ENCODE peak calls at places on chromosomes 5 and 9, in four cellular contexts. O is MM.1S, Z is neural crest cell, Q is breast epithelium. K is an unnamed sample.

GRCh38 chr9:134557331-134557730 is 84.3 kb upstream of the COL5A1 start:
- DNase-seq in Z (no peak), Q (peak), O (no peak), K (no peak)

GRCh38 chr5:128667751-128668150 is 129.7 kb upstream of the FBN2 start:
- DNase-seq in Q (no peak), Z (no peak), O (no peak), K (no peak)

GRCh38 chr5:121189569-121190305 is 661.9 kb upstream of the FTMT start:
- DNase-seq in Q (no peak), Z (no peak), O (no peak), K (no peak)

GRCh38 chr5:9015250-9015936 is 530.5 kb downstream of the SEMA5A start:
- DNase-seq in Z (no peak), O (no peak), Q (no peak), K (no peak)

GRCh38 chr9:135239100-135239768 is 151.8 kb downstream of the OLFM1 start:
- DNase-seq in Q (no peak), Z (no peak), O (no peak), K (no peak)

GRCh38 chr9:87099383-87099782 is 152.1 kb upstream of the GAS1 start:
- DNase-seq in Q (no peak), Z (no peak), O (no peak), K (no peak)

GRCh38 chr5:41670854-41671791 is 160.7 kb upstream of the PLCXD3 start:
- DNase-seq in O (no peak), Z (no peak), Q (no peak), K (no peak)

GRCh38 chr5:53360811-53361210 is 119.6 kb upstream of the FST start:
- DNase-seq in Q (no peak), O (no peak), Z (no peak), K (no peak)

GRCh38 chr5:177476531-177477233 is 3.2 kb upstream of the DBN1 start:
- DNase-seq in Z (no peak), O (no peak), Q (no peak), K (no peak)

GRCh38 chr5:113520429-113520828 is 6.9 kb downstream of the YTHDC2 start:
- DNase-seq in Q (no peak), O (no peak), Z (no peak), K (no peak)

GRCh38 chr5:160291467-160291866 is 20.9 kb downstream of the CCNJL start:
- DNase-seq in O (peak), Z (no peak), Q (peak), K (no peak)

GRCh38 chr9:123220127-123220526 is 48.3 kb downstream of the STRBP start:
- DNase-seq in Z (no peak), O (no peak), Q (no peak), K (no peak)

GRCh38 chr5:81517462-81517861 is 123.5 kb upstream of the ACOT12 start:
- DNase-seq in Q (no peak), O (no peak), Z (no peak), K (no peak)

GRCh38 chr5:103224118-103224893 is 34.3 kb upstream of the MACIR start:
- DNase-seq in Q (no peak), O (peak), Z (peak), K (no peak)

GRCh38 chr5:180315762-180316212 is 23.9 kb upstream of the MAPK9 start:
- DNase-seq in Z (peak), Q (peak), O (peak), K (no peak)

GRCh38 chr5:55480781-55481180 is 54.0 kb downstream of the PLPP1 start:
- DNase-seq in Z (no peak), Q (no peak), O (no peak), K (no peak)

GRCh38 chr5:132387649-132388117 is 18.2 kb downstream of the SLC22A5 start:
- DNase-seq in O (no peak), Z (no peak), Q (no peak), K (no peak)

GRCh38 chr9:122338989-122339388 is 31.8 kb upstream of the PTGS1 start:
- DNase-seq in O (no peak), Q (no peak), Z (no peak), K (peak)

GRCh38 chr5:22852807-22853670 is at the start of gene CDH12:
- DNase-seq in O (peak), Q (peak), Z (peak), K (no peak)

GRCh38 chr5:143536364-143536763 is 132.9 kb upstream of the NR3C1 start:
- DNase-seq in Q (no peak), O (no peak), Z (no peak), K (peak)

GRCh38 chr9:93520523-93520922 is 55.9 kb upstream of the PHF2 start:
- DNase-seq in Z (no peak), O (no peak), Q (no peak), K (no peak)

GRCh38 chr9:2725929-2726328 is 8.6 kb downstream of the KCNV2 start:
- DNase-seq in Z (no peak), Q (no peak), O (no peak), K (no peak)

GRCh38 chr9:87667164-87667738 is 58.7 kb upstream of the CTSL start:
- DNase-seq in O (peak), Q (no peak), Z (no peak), K (no peak)

GRCh38 chr5:15655683-15656082 is 155.7 kb downstream of the FBXL7 start:
- DNase-seq in Z (no peak), O (no peak), Q (no peak), K (no peak)

GRCh38 chr9:12698986-12699385 is 5.8 kb downstream of the TYRP1 start:
- DNase-seq in O (no peak), Q (no peak), Z (no peak), K (no peak)

GRCh38 chr9:96317335-96317980 is 15.5 kb upstream of the HSD17B3 start:
- DNase-seq in O (peak), Q (no peak), Z (peak), K (no peak)

GRCh38 chr5:75885321-75885720 is 168.1 kb upstream of the POC5 start:
- DNase-seq in O (no peak), Z (no peak), Q (no peak), K (no peak)

GRCh38 chr9:14336244-14336643 is 22.3 kb upstream of the NFIB start:
- DNase-seq in O (no peak), Z (no peak), Q (no peak), K (no peak)

GRCh38 chr5:69035665-69036064 is 58.1 kb upstream of the SLC30A5 start:
- DNase-seq in Z (no peak), O (no peak), Q (no peak), K (no peak)

GRCh38 chr9:24846248-24846912 is 300.7 kb upstream of the IZUMO3 start:
- DNase-seq in Q (no peak), Z (no peak), O (peak), K (no peak)

GRCh38 chr9:38362912-38363588 is 29.5 kb upstream of the ALDH1B1 start:
- DNase-seq in Q (no peak), O (peak), Z (peak), K (no peak)
- TF ChIP-seq CTCF in Q (peak), O (peak), Z (peak), K (no peak)

GRCh38 chr9:131954299-131954698 is 125.4 kb downstream of the MED27 start:
- DNase-seq in Z (no peak), O (peak), Q (no peak), K (no peak)
- TF ChIP-seq CTCF in Z (peak), O (peak), Q (no peak), K (no peak)

GRCh38 chr5:148912714-148913398 is 86.4 kb downstream of the ADRB2 start:
- DNase-seq in Q (no peak), Z (no peak), O (no peak), K (no peak)
- TF ChIP-seq CTCF in Q (peak), Z (peak), O (no peak), K (no peak)

GRCh38 chr5:91007251-91007650 is 375.9 kb downstream of the ARRDC3 start:
- DNase-seq in Z (no peak), Q (no peak), O (no peak), K (no peak)
- TF ChIP-seq CTCF in Z (no peak), Q (no peak), O (no peak), K (no peak)

DNA sequence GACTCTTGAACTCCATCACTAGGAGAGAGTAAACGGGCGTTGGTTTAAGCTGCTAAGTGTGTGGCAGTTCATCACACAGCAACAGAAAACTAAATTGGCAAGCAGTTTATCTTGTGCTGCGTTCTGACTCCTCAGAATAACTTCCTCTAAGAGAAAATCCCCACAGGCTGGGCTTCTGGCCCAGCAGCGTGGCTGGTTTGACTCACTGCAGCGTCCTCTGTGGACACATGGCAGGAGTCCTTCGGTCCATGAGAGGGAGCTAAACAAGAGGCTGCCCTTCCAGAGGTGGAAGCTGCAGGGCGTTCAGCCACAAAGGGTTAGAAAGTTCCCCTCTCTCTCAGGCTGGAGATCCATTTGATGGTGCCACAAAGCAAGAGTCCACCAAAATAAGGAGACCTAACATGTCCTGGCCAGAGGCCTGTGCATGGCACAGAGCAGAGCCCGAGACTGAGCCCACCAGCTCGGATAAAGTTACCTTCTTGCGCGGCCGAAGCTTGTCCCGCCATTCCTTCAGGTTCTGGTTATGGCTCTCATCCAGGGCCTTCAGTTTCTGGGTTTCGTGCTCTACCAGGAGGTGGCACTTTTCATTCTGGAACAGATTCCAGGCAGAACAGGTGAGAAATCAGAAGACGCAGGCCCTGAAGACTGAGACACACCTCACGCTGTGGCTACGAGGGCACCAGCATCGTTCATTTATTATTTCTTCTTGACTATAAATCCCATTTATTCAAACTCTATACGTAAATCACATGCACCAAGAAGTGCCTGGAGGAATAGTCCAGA is 46.2 kb upstream of the FBXW11 start:
- DNase-seq in Q (no peak), O (no peak), Z (no peak), K (no peak)
- TF ChIP-seq CTCF in Q (no peak), O (no peak), Z (no peak), K (no peak)

GRCh38 chr9:136689108-136689460 is 1.8 kb upstream of the AGPAT2 start:
- DNase-seq in O (no peak), Q (no peak), Z (no peak), K (no peak)

GRCh38 chr9:136686794-136687711 is at the start of gene AGPAT2:
- DNase-seq in Q (peak), O (no peak), Z (peak), K (no peak)

GRCh38 chr9:136686534-136686793 is 793 bp downstream of the AGPAT2 start:
- DNase-seq in Q (no peak), O (no peak), Z (no peak), K (no peak)

GRCh38 chr9:136688274-136689107 is 1.2 kb upstream of the AGPAT2 start:
- DNase-seq in O (no peak), Q (no peak), Z (no peak), K (no peak)

DNA sequence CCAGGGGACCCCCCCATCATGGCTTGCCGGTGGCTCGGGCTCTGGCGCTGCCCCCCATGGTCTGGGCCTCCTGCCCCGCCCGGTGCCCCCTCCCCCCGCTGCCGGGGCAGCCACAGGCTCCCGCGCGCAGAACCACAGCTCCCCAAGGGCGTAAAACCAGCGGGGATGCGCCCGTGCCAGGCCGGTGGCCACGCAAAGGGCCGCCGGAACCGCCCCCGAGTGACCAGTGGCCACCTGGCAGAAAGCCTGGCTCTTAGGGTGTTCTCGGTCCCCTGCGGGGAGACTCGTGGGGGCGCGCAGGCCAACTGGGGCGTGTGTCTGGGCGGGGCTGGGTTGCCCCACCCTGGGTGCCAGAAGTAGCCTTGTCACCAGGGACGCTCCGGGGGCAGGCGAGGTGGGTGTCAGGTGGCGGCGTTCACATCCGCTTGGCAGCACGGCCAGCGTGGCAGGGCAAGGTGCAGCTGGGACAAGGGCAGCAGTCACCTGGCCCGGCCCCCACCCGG is 515 bp upstream of the AGPAT2 start:
- DNase-seq in O (no peak), Q (no peak), Z (no peak), K (no peak)
- TF ChIP-seq CTCF in O (no peak), Q (no peak), Z (no peak), K (no peak)

K was measured in omental fat pad.